ENCODE peak calls at places on chromosomes 6 and 20, in four cellular contexts. One of them, this sample, is unnamed.

GRCh38 chr20:60999256-60999655 is 252.8 kb upstream of the CDH4 start:
- DNase-seq in SK-N-SH: no peak
- DNase-seq in IMR-90: no peak
- DNase-seq in GM12878: no peak
- DNase-seq in this sample: no peak

GRCh38 chr6:117483645-117484016 is 1.2 kb downstream of the DCBLD1 start:
- DNase-seq in SK-N-SH: no peak
- DNase-seq in IMR-90: peak
- DNase-seq in GM12878: no peak
- DNase-seq in this sample: no peak

GRCh38 chr6:156902782-156903181 is 125.6 kb downstream of the ARID1B start:
- DNase-seq in SK-N-SH: no peak
- DNase-seq in IMR-90: no peak
- DNase-seq in GM12878: no peak
- DNase-seq in this sample: no peak

GRCh38 chr6:154343473-154344308 is 12.9 kb downstream of the IPCEF1 start:
- DNase-seq in SK-N-SH: no peak
- DNase-seq in IMR-90: peak
- DNase-seq in GM12878: no peak
- DNase-seq in this sample: peak

GRCh38 chr20:47348539-47349142 is 7.9 kb downstream of the ZMYND8 start:
- DNase-seq in SK-N-SH: no peak
- DNase-seq in IMR-90: no peak
- DNase-seq in GM12878: no peak
- DNase-seq in this sample: no peak

GRCh38 chr6:100453701-100454521 is 10.8 kb downstream of the SIM1 start:
- DNase-seq in SK-N-SH: no peak
- DNase-seq in IMR-90: no peak
- DNase-seq in GM12878: no peak
- DNase-seq in this sample: no peak

GRCh38 chr6:6405031-6405430 is 84.6 kb upstream of the F13A1 start:
- DNase-seq in SK-N-SH: no peak
- DNase-seq in IMR-90: no peak
- DNase-seq in GM12878: no peak
- DNase-seq in this sample: no peak

GRCh38 chr6:7640607-7641577 is 50.9 kb downstream of the SNRNP48 start:
- DNase-seq in SK-N-SH: no peak
- DNase-seq in IMR-90: peak
- DNase-seq in GM12878: no peak
- DNase-seq in this sample: peak

GRCh38 chr6:44119704-44120262 is 7.5 kb downstream of the MRPL14 start:
- DNase-seq in SK-N-SH: no peak
- DNase-seq in IMR-90: no peak
- DNase-seq in GM12878: no peak
- DNase-seq in this sample: no peak

GRCh38 chr6:36343109-36343508 is 6.4 kb upstream of the BNIP5 start:
- DNase-seq in SK-N-SH: no peak
- DNase-seq in IMR-90: no peak
- DNase-seq in GM12878: no peak
- DNase-seq in this sample: no peak

GRCh38 chr6:150867117-150867516 is 1.6 kb downstream of the MTHFD1L start:
- DNase-seq in SK-N-SH: no peak
- DNase-seq in IMR-90: no peak
- DNase-seq in GM12878: no peak
- DNase-seq in this sample: no peak

GRCh38 chr6:119207973-119208725 is 129.7 kb upstream of the FAM184A start:
- DNase-seq in SK-N-SH: no peak
- DNase-seq in IMR-90: peak
- DNase-seq in GM12878: no peak
- DNase-seq in this sample: no peak
- TF ChIP-seq RCOR1 in SK-N-SH: no peak
- TF ChIP-seq RCOR1 in IMR-90: no peak
- TF ChIP-seq RCOR1 in GM12878: no peak
- TF ChIP-seq RCOR1 in this sample: no peak

GRCh38 chr6:15608406-15608805 is 54.4 kb downstream of the DTNBP1 start:
- DNase-seq in SK-N-SH: no peak
- DNase-seq in IMR-90: peak
- DNase-seq in GM12878: no peak
- DNase-seq in this sample: peak
- TF ChIP-seq RCOR1 in SK-N-SH: no peak
- TF ChIP-seq RCOR1 in IMR-90: no peak
- TF ChIP-seq RCOR1 in GM12878: no peak
- TF ChIP-seq RCOR1 in this sample: no peak

GRCh38 chr6:9799582-9799981 is 615.3 kb downstream of the TFAP2A start:
- DNase-seq in SK-N-SH: no peak
- DNase-seq in IMR-90: no peak
- DNase-seq in GM12878: no peak
- DNase-seq in this sample: no peak
- TF ChIP-seq RCOR1 in SK-N-SH: no peak
- TF ChIP-seq RCOR1 in IMR-90: no peak
- TF ChIP-seq RCOR1 in GM12878: no peak
- TF ChIP-seq RCOR1 in this sample: no peak

DNA sequence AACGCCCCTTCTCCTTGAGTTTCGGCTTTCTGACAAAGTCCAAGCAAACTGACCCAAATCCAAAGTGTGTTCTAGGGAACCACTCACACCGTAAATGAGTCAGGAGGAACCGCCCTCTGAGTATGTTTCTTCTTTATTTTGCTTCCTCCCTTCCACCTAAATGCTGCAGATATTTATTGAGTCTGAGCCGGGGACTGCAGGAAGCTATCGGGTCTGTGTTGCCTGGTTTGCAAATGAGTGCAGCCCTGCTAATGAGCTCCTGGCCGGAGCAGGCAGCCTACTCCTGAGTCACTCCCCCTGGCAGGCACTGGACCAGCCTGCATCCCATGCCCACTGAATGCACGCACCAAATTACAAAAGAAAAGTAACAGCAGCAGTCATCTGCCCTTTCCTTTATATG is 323.6 kb upstream of the JARID2 start:
- DNase-seq in SK-N-SH: peak
- DNase-seq in IMR-90: no peak
- DNase-seq in GM12878: no peak
- DNase-seq in this sample: no peak
- TF ChIP-seq RCOR1 in SK-N-SH: no peak
- TF ChIP-seq RCOR1 in IMR-90: no peak
- TF ChIP-seq RCOR1 in GM12878: no peak
- TF ChIP-seq RCOR1 in this sample: no peak

GRCh38 chr6:137878810-137879285 is 11.8 kb downstream of the TNFAIP3 start:
- DNase-seq in SK-N-SH: peak
- DNase-seq in IMR-90: no peak
- DNase-seq in GM12878: no peak
- DNase-seq in this sample: no peak
- TF ChIP-seq RCOR1 in SK-N-SH: no peak
- TF ChIP-seq RCOR1 in IMR-90: no peak
- TF ChIP-seq RCOR1 in GM12878: no peak
- TF ChIP-seq RCOR1 in this sample: no peak

DNA sequence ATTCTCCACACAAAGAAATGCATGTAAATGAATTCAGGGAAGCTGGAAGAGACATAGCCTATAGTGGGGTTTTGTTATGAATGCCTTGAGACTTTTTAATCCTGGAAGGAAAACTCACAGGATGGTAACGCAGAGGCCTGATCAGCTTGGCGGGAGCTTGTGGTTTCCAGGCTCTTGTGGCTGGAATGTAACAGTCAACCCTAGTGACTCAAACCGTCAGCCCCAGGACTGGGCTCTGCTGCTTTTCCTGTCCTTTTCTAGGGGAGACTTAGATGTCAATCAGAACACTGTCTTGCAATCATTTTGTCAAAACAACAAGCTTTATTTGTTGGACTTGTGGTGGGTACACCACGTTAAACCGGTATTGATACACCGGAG is 34.9 kb downstream of the KIF25 start:
- DNase-seq in SK-N-SH: no peak
- DNase-seq in IMR-90: peak
- DNase-seq in GM12878: no peak
- DNase-seq in this sample: no peak
- TF ChIP-seq RCOR1 in SK-N-SH: no peak
- TF ChIP-seq RCOR1 in IMR-90: no peak
- TF ChIP-seq RCOR1 in GM12878: no peak
- TF ChIP-seq RCOR1 in this sample: no peak

DNA sequence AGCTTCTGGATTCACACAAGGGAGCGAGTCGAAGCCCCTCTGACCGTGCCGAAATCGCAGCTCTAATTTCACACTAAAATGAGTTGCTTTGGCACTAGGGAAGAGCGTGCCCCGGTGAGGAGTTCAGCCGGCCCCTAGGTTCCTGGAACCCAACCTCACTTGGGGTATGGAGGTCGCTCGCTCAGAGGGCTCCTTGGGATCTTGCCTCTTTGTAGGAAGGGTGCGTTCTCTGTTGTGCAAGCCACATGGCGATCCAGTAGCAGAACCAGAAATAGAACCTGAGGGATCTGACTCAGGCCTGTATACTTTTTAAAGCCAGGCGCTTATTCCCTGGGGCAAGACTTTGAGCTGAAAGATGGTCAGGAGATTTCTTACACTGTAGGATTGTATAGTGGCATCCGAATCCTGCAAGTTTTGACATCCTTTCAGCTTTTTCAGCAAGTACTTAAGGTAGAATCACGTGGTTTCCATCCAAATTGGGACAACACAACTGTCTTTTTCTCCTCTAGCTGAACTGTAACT is 861 bp upstream of the RALGAPA2 start:
- DNase-seq in SK-N-SH: peak
- DNase-seq in IMR-90: no peak
- DNase-seq in GM12878: no peak
- DNase-seq in this sample: no peak
- TF ChIP-seq RCOR1 in SK-N-SH: no peak
- TF ChIP-seq RCOR1 in IMR-90: no peak
- TF ChIP-seq RCOR1 in GM12878: no peak
- TF ChIP-seq RCOR1 in this sample: no peak

DNA sequence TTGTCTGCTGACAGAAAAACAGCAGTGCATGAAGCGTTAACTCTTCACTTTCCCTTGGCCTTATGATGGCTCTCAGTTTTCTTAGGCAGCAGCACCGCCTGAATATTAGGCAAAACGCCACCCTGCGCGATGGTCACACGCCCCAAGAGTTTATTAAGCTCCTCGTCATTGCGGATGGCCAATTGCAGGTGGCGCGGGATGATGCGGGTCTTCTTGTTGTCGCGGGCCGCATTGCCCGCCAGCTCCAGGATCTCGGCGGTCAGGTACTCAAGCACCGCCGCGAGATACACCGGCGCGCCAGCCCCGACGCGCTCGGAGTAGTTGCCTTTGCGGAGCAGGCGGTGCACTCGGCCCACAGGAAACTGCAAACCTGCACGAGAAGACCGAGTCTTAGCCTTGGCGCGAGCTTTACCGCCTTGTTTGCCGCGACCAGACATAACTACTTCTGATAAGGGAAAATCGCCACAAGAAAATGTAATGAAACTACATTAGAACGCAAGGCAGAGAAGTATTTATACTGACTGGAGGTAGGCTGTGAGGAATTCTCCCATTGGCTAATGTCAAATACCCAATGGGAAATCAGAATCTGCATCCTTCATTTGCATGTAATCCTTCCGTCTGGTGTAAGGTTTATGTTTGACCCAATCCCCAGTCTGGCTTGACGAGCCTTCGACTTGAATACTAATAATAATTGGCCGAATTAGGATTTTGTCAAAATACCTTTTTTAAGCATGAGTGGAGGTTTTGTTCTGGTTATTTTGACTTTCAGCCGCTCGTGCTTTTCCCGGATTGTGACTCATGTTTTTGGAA is 53.9 kb upstream of the HFE start:
- DNase-seq in SK-N-SH: peak
- DNase-seq in IMR-90: peak
- DNase-seq in GM12878: peak
- DNase-seq in this sample: peak
- TF ChIP-seq RCOR1 in SK-N-SH: peak
- TF ChIP-seq RCOR1 in IMR-90: no peak
- TF ChIP-seq RCOR1 in GM12878: no peak
- TF ChIP-seq RCOR1 in this sample: no peak

GRCh38 chr20:25544760-25545159 is 40.6 kb downstream of the NINL start:
- DNase-seq in SK-N-SH: peak
- DNase-seq in IMR-90: no peak
- DNase-seq in GM12878: no peak
- DNase-seq in this sample: no peak
- TF ChIP-seq RCOR1 in SK-N-SH: no peak
- TF ChIP-seq RCOR1 in IMR-90: no peak
- TF ChIP-seq RCOR1 in GM12878: no peak
- TF ChIP-seq RCOR1 in this sample: no peak

GRCh38 chr6:14029605-14030004 is 88.0 kb upstream of the CD83 start:
- DNase-seq in SK-N-SH: no peak
- DNase-seq in IMR-90: no peak
- DNase-seq in GM12878: no peak
- DNase-seq in this sample: no peak
- TF ChIP-seq RCOR1 in SK-N-SH: no peak
- TF ChIP-seq RCOR1 in IMR-90: no peak
- TF ChIP-seq RCOR1 in GM12878: no peak
- TF ChIP-seq RCOR1 in this sample: no peak